ENCODE peak calls at places on chromosomes 3 and 15, in five cellular contexts. J is NCI-H2081; F is activated CD4-positive, alpha-beta T cell treated with anti-CD3 and anti-CD28 coated beads for 1 hour; Q is non-pigmented ciliary epithelial cell; D is activated T-helper 1 cell treated with anti-CD3 and anti-CD28 coated beads, Interleukin-12 subunit alpha, Interleukin-12 subunit beta, Interleukin-2, Interleukin-4 antibody, amounts not matched to agents 30 ng/mL and 10 ng/mL and 1 ng/mL, durations not matched to agents 14 hours and 24 hours and 36 hours. T is an unnamed sample.

GRCh38 chr15:57751177-57751800 is 44.8 kb downstream of the POLR2M start:
- DNase-seq in Q (no peak), J (no peak), F (no peak), D (no peak), T (no peak)

GRCh38 chr3:13040381-13041074 is 32.7 kb downstream of the IQSEC1 start:
- DNase-seq in Q (no peak), J (no peak), D (no peak), F (no peak), T (no peak)

GRCh38 chr15:58438956-58439355 is 7.2 kb downstream of the LIPC start:
- DNase-seq in J (peak; percentile 61), F (no peak), Q (peak; percentile 18), D (peak; percentile 28), T (no peak)

GRCh38 chr3:146142757-146143156 is 18.2 kb downstream of the PLOD2 start:
- DNase-seq in Q (no peak), D (no peak), F (no peak), J (no peak), T (no peak)

GRCh38 chr3:126129408-126129891 is 45.5 kb upstream of the SLC41A3 start:
- DNase-seq in Q (no peak), D (no peak), J (no peak), F (peak; percentile 2), T (peak; percentile 80)

GRCh38 chr3:71521940-71522876 is 61.3 kb downstream of the FOXP1 start:
- DNase-seq in Q (no peak), F (no peak), D (no peak), J (no peak), T (no peak)

GRCh38 chr3:87076951-87077350 is 86.0 kb upstream of the VGLL3 start:
- DNase-seq in F (no peak), Q (peak; percentile 54), D (no peak), J (no peak), T (no peak)

GRCh38 chr15:40439461-40440299 is 1.1 kb upstream of the BAHD1 start:
- DNase-seq in D (peak; percentile 18), F (no peak), J (peak; percentile 14), Q (no peak), T (no peak)

GRCh38 chr3:48306860-48307530 is 26.5 kb downstream of the SPINK8 start:
- DNase-seq in Q (no peak), D (no peak), F (no peak), J (no peak), T (no peak)

GRCh38 chr3:73461582-73461981 is 163.2 kb downstream of the PDZRN3 start:
- DNase-seq in Q (no peak), F (no peak), J (no peak), D (no peak), T (no peak)

GRCh38 chr3:160921020-160921635 is 165.1 kb downstream of the PPM1L start:
- DNase-seq in J (peak; percentile 66), Q (peak; percentile 13), F (no peak), D (no peak), T (no peak)

GRCh38 chr3:111998661-111999641 is at the start of gene TAGLN3:
- DNase-seq in D (no peak), Q (no peak), J (peak; percentile 63), F (no peak), T (no peak)

GRCh38 chr3:69288161-69288895 is 97.6 kb downstream of the FRMD4B start:
- DNase-seq in Q (no peak), J (no peak), D (no peak), F (no peak), T (no peak)

GRCh38 chr3:8348076-8348475 is 153.5 kb upstream of the LMCD1 start:
- DNase-seq in Q (no peak), D (no peak), F (no peak), J (no peak), T (no peak)

GRCh38 chr3:143002083-143002712 is 828 bp downstream of the U2SURP start:
- DNase-seq in Q (no peak), D (no peak), F (no peak), J (peak; percentile 21), T (no peak)

GRCh38 chr3:73580343-73580742 is 44.4 kb downstream of the PDZRN3 start:
- DNase-seq in F (no peak), J (no peak), D (no peak), Q (no peak), T (no peak)

GRCh38 chr3:149375164-149375823 is 2.2 kb downstream of the TM4SF1 start:
- DNase-seq in J (no peak), F (no peak), D (no peak), Q (no peak), T (no peak)

GRCh38 chr15:66023322-66023972 is 154.2 kb downstream of the RAB11A start:
- DNase-seq in D (no peak), F (no peak), Q (no peak), J (peak; percentile 75), T (no peak)

GRCh38 chr15:74540135-74540760 is 772 bp upstream of the ARID3B start:
- DNase-seq in F (no peak), J (no peak), Q (no peak), D (no peak), T (no peak)

GRCh38 chr3:139448104-139448503 is 28.2 kb downstream of the RBP2 start:
- DNase-seq in Q (no peak), D (no peak), F (no peak), J (no peak), T (no peak)

GRCh38 chr15:78302579-78302978 is 3.2 kb upstream of the SKIC8 start:
- DNase-seq in J (no peak), Q (peak; percentile 67), F (no peak), D (no peak), T (no peak)

GRCh38 chr15:80160570-80161156 is 7.9 kb downstream of the FAH start:
- DNase-seq in F (no peak), D (peak; percentile 53), Q (peak; percentile 84), J (no peak), T (peak; percentile 77)

GRCh38 chr3:96027718-96028117 is 786.7 kb upstream of the EPHA6 start:
- DNase-seq in J (no peak), D (no peak), Q (no peak), F (no peak), T (no peak)

GRCh38 chr3:138210528-138210927 is 23.4 kb downstream of the ARMC8 start:
- DNase-seq in F (no peak), Q (no peak), J (no peak), D (no peak), T (no peak)

GRCh38 chr3:62028236-62028635 is 345.1 kb downstream of the FEZF2 start:
- DNase-seq in J (no peak), F (no peak), Q (peak; percentile 9), D (no peak), T (no peak)

GRCh38 chr3:24628523-24629258 is 134.0 kb upstream of the THRB start:
- DNase-seq in F (no peak), D (no peak), J (no peak), Q (no peak), T (no peak)

GRCh38 chr3:73661262-73661661 is 36.5 kb upstream of the PDZRN3 start:
- DNase-seq in Q (no peak), D (no peak), F (no peak), J (no peak), T (no peak)

GRCh38 chr3:42033741-42034140 is 57.4 kb upstream of the TRAK1 start:
- DNase-seq in Q (no peak), F (no peak), J (no peak), D (no peak), T (no peak)

GRCh38 chr3:158107508-158108095 is 1.4 kb upstream of the SHOX2 start:
- DNase-seq in Q (no peak), F (no peak), D (no peak), J (peak; percentile 14), T (no peak)

GRCh38 chr3:37688756-37689155 is 172.9 kb upstream of the CTDSPL start:
- DNase-seq in Q (no peak), D (no peak), F (no peak), J (no peak), T (no peak)

GRCh38 chr3:185715091-185715490 is 109.8 kb downstream of the IGF2BP2 start:
- DNase-seq in D (no peak), J (no peak), Q (no peak), F (no peak), T (no peak)

GRCh38 chr3:44439499-44440295 is 37.8 kb downstream of the ZNF445 start:
- DNase-seq in J (no peak), Q (peak; percentile 56), F (peak; percentile 18), D (peak; percentile 69), T (no peak)

GRCh38 chr15:67094001-67094826 is 28.8 kb downstream of the SMAD3 start:
- DNase-seq in J (no peak), Q (no peak), F (no peak), D (no peak), T (no peak)

GRCh38 chr15:77525411-77525811 is 104.7 kb downstream of the HMG20A start:
- DNase-seq in Q (no peak), J (no peak), D (no peak), F (no peak), T (no peak)

GRCh38 chr15:76147906-76148553 is 88.2 kb downstream of the TMEM266 start:
- DNase-seq in Q (no peak), J (peak; percentile 18), F (peak; percentile 39), D (peak; percentile 43), T (no peak)

GRCh38 chr15:35218215-35218614 is 133.1 kb upstream of the NANOGP8 start:
- DNase-seq in F (no peak), J (no peak), D (no peak), Q (no peak), T (no peak)

GRCh38 chr3:138351916-138352555 is 3.7 kb downstream of the MRAS start:
- DNase-seq in F (no peak), Q (no peak), D (no peak), J (no peak), T (no peak)

GRCh38 chr3:34132069-34132677 is 333.7 kb downstream of the PDCD6IP start:
- DNase-seq in J (no peak), F (no peak), Q (no peak), D (no peak), T (no peak)

GRCh38 chr15:65055201-65055870 is 10.1 kb downstream of the SLC51B start:
- DNase-seq in F (no peak), D (no peak), J (no peak), Q (no peak), T (no peak)

T was measured in osteocyte.